ENCODE peak calls at places on chromosomes 1 and 21, in nine cellular contexts. M is HS-5; G is SW480; H is aorta; I is activated effector memory CD4-positive, alpha-beta T cell treated with Interleukin-2 at 50 U/mL for 16 hours; B is activated T-cell treated with anti-CD3 and anti-CD28 coated beads, Interleukin-2, amount 50 U/mL, for 72 hours; S is activated CD4-positive, alpha-beta T cell treated with anti-CD3 and anti-CD28 coated beads, Interleukin-2, amount 50 U/mL, for 24 hours; P is PC-3; L is kidney epithelial cell. A is an unnamed sample.

GRCh38 chr21:37072239-37072987 is 458 bp downstream of the PIGP start:
- DNase-seq in M (peak), P (peak), B (peak), S (no peak), L (no peak), I (peak), H (no peak), G (peak), A (peak)

GRCh38 chr1:117077267-117077666 is 17.1 kb downstream of the TTF2 start:
- DNase-seq in S (peak), I (no peak), G (peak), B (peak), L (peak), P (peak), H (no peak), M (peak), A (no peak)

GRCh38 chr21:41923641-41924342 is 30.0 kb downstream of the C2CD2 start:
- DNase-seq in P (no peak), M (no peak), G (no peak), L (no peak), H (no peak), I (no peak), B (peak), S (no peak), A (peak)

GRCh38 chr1:98157524-98158293 is 236.9 kb upstream of the DPYD start:
- DNase-seq in G (no peak), M (peak), P (no peak), H (no peak), B (no peak), L (no peak), I (no peak), S (no peak), A (no peak)

GRCh38 chr1:31666290-31666963 is 21.8 kb upstream of the PEF1 start:
- DNase-seq in I (no peak), S (no peak), P (peak), G (peak), M (no peak), B (no peak), H (no peak), L (peak), A (no peak)

GRCh38 chr1:61898658-61899057 is 156.4 kb downstream of the PATJ start:
- DNase-seq in G (no peak), H (no peak), I (no peak), L (no peak), M (no peak), S (no peak), B (no peak), P (no peak), A (no peak)

GRCh38 chr1:235749755-235750300 is 100.2 kb upstream of the GNG4 start:
- DNase-seq in L (no peak), I (no peak), G (no peak), S (no peak), M (no peak), H (no peak), P (no peak), B (no peak), A (no peak)

GRCh38 chr1:94160811-94161210 is 39.9 kb upstream of the ABCA4 start:
- DNase-seq in G (peak), P (peak), L (peak), H (no peak), M (peak), I (no peak), B (no peak), S (no peak), A (no peak)

GRCh38 chr1:181089017-181089776 is 697 bp downstream of the IER5 start:
- DNase-seq in M (no peak), S (no peak), L (no peak), B (peak), I (peak), H (peak), G (no peak), P (no peak), A (no peak)

GRCh38 chr1:156480411-156481192 is 20.0 kb downstream of the MEF2D start:
- DNase-seq in L (no peak), B (peak), I (peak), S (peak), M (no peak), H (peak), G (no peak), P (no peak), A (no peak)

GRCh38 chr1:84632975-84633427 is 57.3 kb downstream of the SSX2IP start:
- DNase-seq in H (no peak), I (no peak), P (peak), B (no peak), G (no peak), S (no peak), L (peak), M (peak), A (no peak)

A was measured in mesenteric fat pad.